ENCODE peak calls at places on chromosomes 1 and 21, in six cellular contexts. D is body of pancreas, V is HepG2, O is HCT116, Q is upper lobe of right lung, P is BE2C. W is an unnamed sample.
A peak's percentile ranks its signal among the peaks of the same experiment; 100 is the strongest.

GRCh38 chr1:158145173-158145719 is 35.4 kb upstream of the CD1D start:
- DNase-seq in D (peak; percentile 78), V (no peak), O (no peak), Q (no peak), P (peak; percentile 27), W (peak; percentile 89)

GRCh38 chr1:23809751-23810171 is 9.2 kb upstream of the GALE start:
- DNase-seq in D (peak; percentile 83), V (peak; percentile 78), O (peak; percentile 41), Q (peak; percentile 91), P (peak; percentile 76), W (peak; percentile 83)

GRCh38 chr1:185701650-185702049 is 32.5 kb upstream of the HMCN1 start:
- DNase-seq in D (no peak), V (no peak), O (no peak), Q (no peak), P (no peak), W (no peak)

GRCh38 chr1:14071581-14071980 is 371.6 kb downstream of the PRDM2 start:
- DNase-seq in D (no peak), V (no peak), O (no peak), Q (no peak), P (no peak), W (no peak)

GRCh38 chr21:46325073-46325912 is 1.3 kb downstream of the PCNT start:
- DNase-seq in D (peak; percentile 43), V (peak; percentile 35), O (peak; percentile 28), Q (peak; percentile 75), P (peak; percentile 87), W (peak; percentile 76)

GRCh38 chr1:31701137-31701736 is 2.6 kb downstream of the COL16A1 start:
- DNase-seq in D (peak; percentile 77), V (peak; percentile 97), O (no peak), Q (peak; percentile 72), P (peak; percentile 87), W (peak; percentile 92)

GRCh38 chr21:27825035-27825434 is 858.1 kb upstream of the ADAMTS5 start:
- DNase-seq in D (no peak), V (no peak), O (no peak), Q (no peak), P (no peak), W (no peak)

GRCh38 chr1:198278922-198279321 is 122.1 kb downstream of the NEK7 start:
- DNase-seq in D (no peak), V (no peak), O (no peak), Q (no peak), P (no peak), W (no peak)

GRCh38 chr1:110174961-110175360 is 24.7 kb downstream of the SLC6A17 start:
- DNase-seq in D (no peak), V (no peak), O (no peak), Q (no peak), P (no peak), W (no peak)

GRCh38 chr1:10824821-10825540 is 28.5 kb upstream of the CASZ1 start:
- DNase-seq in D (no peak), V (no peak), O (peak; percentile 10), Q (no peak), P (peak; percentile 13), W (no peak)

GRCh38 chr1:208631516-208631915 is 387.3 kb upstream of the PLXNA2 start:
- DNase-seq in D (no peak), V (no peak), O (no peak), Q (no peak), P (no peak), W (no peak)

GRCh38 chr1:99603699-99604595 is 42.0 kb upstream of the PALMD start:
- DNase-seq in D (no peak), V (no peak), O (no peak), Q (no peak), P (no peak), W (no peak)

GRCh38 chr1:244029137-244029536 is 21.9 kb upstream of the ZBTB18 start:
- DNase-seq in D (no peak), V (no peak), O (no peak), Q (no peak), P (no peak), W (no peak)

GRCh38 chr21:25343774-25344545 is 263.3 kb downstream of the MRPL39 start:
- DNase-seq in D (no peak), V (no peak), O (no peak), Q (no peak), P (no peak), W (no peak)

GRCh38 chr1:93448292-93448982 is 519 bp downstream of the FNBP1L start:
- DNase-seq in D (peak; percentile 67), V (peak; percentile 26), O (no peak), Q (peak; percentile 80), P (peak; percentile 64), W (peak; percentile 59)

GRCh38 chr1:212696721-212697331 is 2.8 kb downstream of the BATF3 start:
- DNase-seq in D (no peak), V (no peak), O (no peak), Q (no peak), P (no peak), W (no peak)

GRCh38 chr1:100583827-100584226 is 45.9 kb downstream of the GPR88 start:
- DNase-seq in D (no peak), V (no peak), O (no peak), Q (no peak), P (no peak), W (peak; percentile 20)

GRCh38 chr1:33379631-33380354 is 51.1 kb downstream of the PHC2 start:
- DNase-seq in D (no peak), V (no peak), O (no peak), Q (no peak), P (no peak), W (peak; percentile 46)

GRCh38 chr1:83098791-83099190 is 900.1 kb downstream of the TTLL7 start:
- DNase-seq in D (no peak), V (no peak), O (no peak), Q (no peak), P (no peak), W (no peak)

GRCh38 chr21:28972398-28972797 is 20.3 kb downstream of the LTN1 start:
- DNase-seq in D (no peak), V (no peak), O (no peak), Q (no peak), P (no peak), W (no peak)

GRCh38 chr1:46802081-46802480 is 3.2 kb downstream of the CYP4B1 start:
- DNase-seq in D (no peak), V (no peak), O (no peak), Q (no peak), P (no peak), W (no peak)

GRCh38 chr1:155128755-155129473 is 1.2 kb downstream of the EFNA1 start:
- DNase-seq in D (peak; percentile 75), V (peak; percentile 90), O (no peak), Q (peak; percentile 72), P (no peak), W (peak; percentile 32)

GRCh38 chr1:3053366-3053980 is 15.5 kb upstream of the PRDM16 start:
- DNase-seq in D (no peak), V (no peak), O (no peak), Q (no peak), P (no peak), W (no peak)

GRCh38 chr1:35718492-35719336 is at the start of gene C1orf216:
- DNase-seq in D (peak; percentile 71), V (no peak), O (peak; percentile 18), Q (peak; percentile 87), P (peak; percentile 64), W (peak; percentile 90)

GRCh38 chr1:238777551-238777950 is 608.8 kb upstream of the CHRM3 start:
- DNase-seq in D (no peak), V (no peak), O (no peak), Q (no peak), P (no peak), W (no peak)

GRCh38 chr1:224932607-224933249 is 3.3 kb downstream of the DNAH14 start:
- DNase-seq in D (no peak), V (no peak), O (no peak), Q (no peak), P (no peak), W (no peak)
- H3K9me3 ChIP-seq in D (no peaks in the 10 kb centered on the region), V (peaks cover 48% of the 10 kb centered on the region), O (peaks cover 32% of the 10 kb centered on the region), Q (peaks cover 28% of the 10 kb centered on the region), P (no peaks in the 10 kb centered on the region), W (no peaks in the 10 kb centered on the region)

GRCh38 chr1:161771166-161771565 is 5.0 kb downstream of the ATF6 start:
- DNase-seq in D (no peak), V (no peak), O (no peak), Q (no peak), P (no peak), W (no peak)
- H3K4me1 ChIP-seq in D (peaks cover 53% of the 10 kb centered on the region), V (peaks cover 17% of the 10 kb centered on the region), O (peaks cover 11% of the 10 kb centered on the region), Q (peaks cover 34% of the 10 kb centered on the region), P (no peaks in the 10 kb centered on the region), W (peaks cover 2% of the 10 kb centered on the region)

DNA sequence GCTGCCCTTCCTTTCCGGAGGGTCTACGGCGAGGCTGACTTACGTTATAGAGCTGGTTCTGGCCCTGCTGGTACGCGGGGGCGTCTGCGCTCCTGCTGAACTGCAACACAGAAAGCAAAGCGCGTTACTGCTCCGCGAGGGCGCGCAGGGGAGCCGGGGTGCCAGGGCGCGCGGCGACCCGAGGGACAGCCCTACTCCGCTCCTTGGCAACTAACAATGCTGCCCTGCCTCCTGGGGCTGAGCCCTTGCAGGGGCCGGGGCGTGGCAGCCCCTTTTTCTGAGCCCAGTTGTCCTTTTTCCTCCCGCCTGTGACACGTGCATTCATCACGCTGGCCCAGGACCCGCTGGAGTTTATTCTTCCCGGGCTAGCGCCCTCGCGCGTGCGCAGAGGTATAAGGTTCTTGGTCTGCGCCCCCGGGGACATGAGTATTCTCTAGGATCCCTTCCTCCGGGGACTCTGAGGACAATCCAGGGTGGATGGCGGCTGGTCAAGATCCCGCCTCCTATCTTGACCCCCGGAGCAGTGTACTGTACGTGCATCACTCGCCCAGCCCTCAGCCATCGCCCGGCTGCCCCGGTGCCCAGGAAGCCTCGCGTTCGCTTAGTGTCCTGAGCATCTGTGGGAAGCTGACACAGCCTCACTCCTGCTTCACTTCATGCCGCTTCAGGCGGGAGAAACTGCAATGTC is 78.9 kb downstream of the CD247 start:
- DNase-seq in D (peak; percentile 57), V (peak; percentile 20), O (no peak), Q (no peak), P (peak; percentile 77), W (peak; percentile 68)
- H3K4me3 ChIP-seq in D (no peak overlapping the region), V (peak overlapping the region; percentile 40), O (no peak overlapping the region), Q (peak overlapping the region; percentile 43), P (peak overlapping the region; percentile 58), W (peak overlapping the region; percentile 4)

DNA sequence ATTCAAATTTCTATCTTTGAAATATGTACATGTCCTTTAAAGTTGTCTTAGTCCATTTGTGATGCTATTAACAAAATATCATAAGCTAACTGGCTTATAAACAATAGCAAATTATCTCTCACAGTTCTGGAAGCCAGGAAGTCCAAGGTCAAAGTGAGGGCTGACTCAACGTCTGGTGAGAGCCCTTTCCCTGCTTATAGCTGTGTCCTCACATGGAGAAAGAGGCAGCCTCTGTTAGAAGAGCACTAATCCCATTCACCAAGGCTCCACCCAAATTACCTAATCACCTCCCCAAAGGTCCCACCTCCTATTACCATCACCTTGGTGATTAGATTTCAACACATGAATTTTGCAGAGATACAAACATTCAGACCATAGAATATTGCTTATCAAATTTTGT is 450.1 kb upstream of the BEND5 start:
- DNase-seq in D (no peak), V (no peak), O (no peak), Q (no peak), P (no peak), W (no peak)
- H3K9me3 ChIP-seq in D (no peaks in the 10 kb centered on the region), V (peaks cover 83% of the 10 kb centered on the region), O (peaks cover 10% of the 10 kb centered on the region), Q (no peaks in the 10 kb centered on the region), P (no peaks in the 10 kb centered on the region), W (no peaks in the 10 kb centered on the region)

W was measured in right cardiac atrium.